ENCODE peak calls at places on chromosomes 1 and 21, in ten cellular contexts. E, X, Z, Q, B, F, N, C, J and O are unnamed samples.

GRCh38 chr1:223755432-223755792 is 43.1 kb downstream of the CAPN2 start:
- DNase-seq in E (no peak), X (no peak), Z (no peak), Q (no peak), B (no peak), F (no peak), N (no peak), C (no peak), J (no peak), O (no peak)

GRCh38 chr1:84479998-84480397 is 932 bp downstream of the RPF1 start:
- DNase-seq in E (no peak), X (no peak), Z (peak), Q (no peak), B (no peak), F (no peak), N (no peak), C (no peak), J (no peak), O (no peak)

GRCh38 chr1:28663871-28664470 is 4.6 kb upstream of the GMEB1 start:
- DNase-seq in E (no peak), X (no peak), Z (no peak), Q (no peak), B (no peak), F (no peak), N (no peak), C (no peak), J (no peak), O (no peak)

GRCh38 chr1:26287033-26287711 is 7.3 kb downstream of the SH3BGRL3 start:
- DNase-seq in E (peak), X (no peak), Z (no peak), Q (no peak), B (peak), F (no peak), N (no peak), C (no peak), J (no peak), O (peak)

GRCh38 chr1:1666526-1666925 is 7.7 kb upstream of the CDK11B start:
- DNase-seq in E (no peak), X (no peak), Z (no peak), Q (peak), B (no peak), F (no peak), N (no peak), C (no peak), J (no peak), O (no peak)

GRCh38 chr1:68145418-68146126 is 86.8 kb downstream of the WLS start:
- DNase-seq in E (peak), X (no peak), Z (no peak), Q (no peak), B (no peak), F (no peak), N (peak), C (no peak), J (no peak), O (no peak)

GRCh38 chr1:28370220-28371010 is 875 bp downstream of the PHACTR4 start:
- DNase-seq in E (peak), X (peak), Z (peak), Q (no peak), B (peak), F (no peak), N (no peak), C (peak), J (no peak), O (no peak)

GRCh38 chr21:28336299-28336698 is 656.4 kb downstream of the LTN1 start:
- DNase-seq in E (no peak), X (no peak), Z (peak), Q (no peak), B (peak), F (no peak), N (no peak), C (no peak), J (no peak), O (no peak)